ENCODE peak calls at places on chromosomes 13 and 19, in nine cellular contexts. G is stimulated activated CD8-positive, alpha-beta memory T cell treated with anti-CD3 and anti-CD28 coated beads, Interleukin-4, amount 100 ng/mL, for 1 hour; S is NCI-H2029; F is RWPE1; W is stimulated activated naive CD8-positive, alpha-beta T cell treated with anti-CD3 and anti-CD28 coated beads, Interleukin-15, amount 100 ng/mL, for 72 hours; M is omental fat pad; N is nephron progenitor cell; L is DMS53; B is cardiac fibroblast. E is an unnamed sample.

GRCh38 chr19:418761-419632 is 10.1 kb upstream of the C2CD4C start:
- DNase-seq in G (no peak), S (no peak), F (no peak), W (no peak), M (no peak), N (no peak), L (no peak), B (no peak), E (no peak)

GRCh38 chr13:28499579-28499978 is 4.7 kb upstream of the FLT1 start:
- DNase-seq in G (no peak), S (no peak), F (peak; percentile 38), W (no peak), M (no peak), N (no peak), L (no peak), B (no peak), E (no peak)

GRCh38 chr13:102651892-102652291 is 43.0 kb downstream of the METTL21C start:
- DNase-seq in G (no peak), S (no peak), F (no peak), W (no peak), M (no peak), N (peak; percentile 10), L (no peak), B (peak; percentile 13), E (no peak)

GRCh38 chr13:42808572-42808971 is 27.2 kb downstream of the FAM216B start:
- DNase-seq in G (no peak), S (no peak), F (no peak), W (no peak), M (no peak), N (no peak), L (no peak), B (no peak), E (no peak)

GRCh38 chr13:40478775-40479174 is 187.7 kb downstream of the FOXO1 start:
- DNase-seq in G (no peak), S (no peak), F (no peak), W (no peak), M (no peak), N (no peak), L (no peak), B (no peak), E (no peak)

GRCh38 chr19:1038995-1039645 is 787 bp upstream of the ABCA7 start:
- DNase-seq in G (no peak), S (no peak), F (no peak), W (no peak), M (no peak), N (no peak), L (peak; percentile 40), B (no peak), E (no peak)

GRCh38 chr13:42272776-42273175 is 824 bp downstream of the AKAP11 start:
- DNase-seq in G (no peak), S (no peak), F (no peak), W (no peak), M (no peak), N (no peak), L (no peak), B (no peak), E (no peak)

GRCh38 chr19:4379383-4380253 is 20.7 kb downstream of the SH3GL1 start:
- DNase-seq in G (no peak), S (no peak), F (peak; percentile 96), W (peak; percentile 24), M (peak; percentile 43), N (no peak), L (peak; percentile 35), B (peak; percentile 70), E (no peak)

GRCh38 chr19:13505761-13506549 is at the start of gene CACNA1A:
- DNase-seq in G (no peak), S (no peak), F (no peak), W (peak; percentile 8), M (no peak), N (peak; percentile 70), L (no peak), B (peak; percentile 10), E (no peak)

GRCh38 chr19:2461751-2462634 is 5.2 kb upstream of the LMNB2 start:
- DNase-seq in G (no peak), S (no peak), F (peak; percentile 41), W (peak; percentile 73), M (no peak), N (peak; percentile 63), L (peak; percentile 57), B (peak; percentile 73), E (peak; percentile 58)

GRCh38 chr19:40217921-40218890 is at the start of gene TTC9B:
- DNase-seq in G (no peak), S (no peak), F (no peak), W (peak; percentile 61), M (no peak), N (peak; percentile 80), L (peak; percentile 62), B (peak; percentile 29), E (peak; percentile 23)

GRCh38 chr19:4714016-4714415 is 9.6 kb downstream of the DPP9 start:
- DNase-seq in G (no peak), S (no peak), F (no peak), W (no peak), M (no peak), N (no peak), L (no peak), B (no peak), E (no peak)

GRCh38 chr19:28977826-28978225 is 235.1 kb downstream of the UQCRFS1 start:
- DNase-seq in G (no peak), S (no peak), F (no peak), W (no peak), M (no peak), N (peak; percentile 43), L (no peak), B (no peak), E (no peak)

GRCh38 chr13:44818428-44818827 is 170.8 kb downstream of the NUFIP1 start:
- DNase-seq in G (no peak), S (peak; percentile 26), F (peak; percentile 24), W (no peak), M (no peak), N (no peak), L (peak; percentile 84), B (peak; percentile 45), E (no peak)

GRCh38 chr13:52879950-52880650 is 31.7 kb upstream of the PCDH8 start:
- DNase-seq in G (no peak), S (no peak), F (no peak), W (no peak), M (no peak), N (no peak), L (peak; percentile 59), B (no peak), E (no peak)

GRCh38 chr13:20546559-20546958 is 20.4 kb upstream of the IFT88 start:
- DNase-seq in G (no peak), S (no peak), F (no peak), W (no peak), M (no peak), N (no peak), L (peak; percentile 16), B (no peak), E (no peak)

GRCh38 chr13:98228661-98229349 is 51.7 kb upstream of the RNF113B start:
- DNase-seq in G (no peak), S (no peak), F (no peak), W (no peak), M (no peak), N (no peak), L (no peak), B (no peak), E (no peak)

GRCh38 chr13:56352356-56352755 is 788.4 kb upstream of the PRR20A start:
- DNase-seq in G (no peak), S (no peak), F (peak; percentile 14), W (no peak), M (no peak), N (no peak), L (peak; percentile 63), B (no peak), E (no peak)

GRCh38 chr19:23263870-23264590 is 13.8 kb upstream of the ZNF724 start:
- DNase-seq in G (no peak), S (no peak), F (no peak), W (no peak), M (no peak), N (no peak), L (no peak), B (no peak), E (no peak)

GRCh38 chr13:20703785-20704458 is 423 bp downstream of the IL17D start:
- DNase-seq in G (no peak), S (peak; percentile 49), F (peak; percentile 88), W (peak; percentile 87), M (no peak), N (peak; percentile 81), L (peak; percentile 97), B (peak; percentile 82), E (peak; percentile 90)

GRCh38 chr19:10566658-10567410 is 1.0 kb upstream of the KRI1 start:
- DNase-seq in G (no peak), S (no peak), F (no peak), W (peak; percentile 84), M (no peak), N (no peak), L (peak; percentile 39), B (no peak), E (peak; percentile 50)

GRCh38 chr13:46296920-46297319 is 85.2 kb downstream of the LRRC63 start:
- DNase-seq in G (no peak), S (no peak), F (no peak), W (no peak), M (no peak), N (no peak), L (no peak), B (peak; percentile 92), E (no peak)

GRCh38 chr13:73433893-73434292 is 375.1 kb downstream of the KLF5 start:
- DNase-seq in G (no peak), S (no peak), F (no peak), W (no peak), M (no peak), N (no peak), L (no peak), B (no peak), E (no peak)

GRCh38 chr19:19054315-19054938 is 9.4 kb upstream of the SLC25A42 start:
- DNase-seq in G (no peak), S (no peak), F (no peak), W (no peak), M (no peak), N (no peak), L (no peak), B (no peak), E (no peak)

GRCh38 chr19:34963531-34964406 is at the start of gene ZNF792:
- DNase-seq in G (no peak), S (peak; percentile 55), F (peak; percentile 45), W (peak; percentile 48), M (no peak), N (peak; percentile 79), L (peak; percentile 85), B (peak; percentile 61), E (peak; percentile 83)

GRCh38 chr19:38781058-38781457 is 7.7 kb upstream of the LGALS7 start:
- DNase-seq in G (no peak), S (no peak), F (no peak), W (no peak), M (no peak), N (no peak), L (no peak), B (no peak), E (no peak)

GRCh38 chr19:18507021-18507726 is 14.7 kb downstream of the ELL start:
- DNase-seq in G (no peak), S (no peak), F (no peak), W (no peak), M (no peak), N (no peak), L (no peak), B (no peak), E (peak; percentile 38)

GRCh38 chr19:51440846-51441409 is 17.3 kb downstream of the SIGLEC8 start:
- DNase-seq in G (peak; percentile 20), S (no peak), F (no peak), W (peak; percentile 53), M (no peak), N (no peak), L (no peak), B (no peak), E (no peak)